ENCODE peak calls at places on chromosomes 11 and 22, in six cellular contexts. L, U, S, K, H and C are unnamed samples.
A peak's percentile ranks its signal among the peaks of the same experiment; 100 is the strongest.

GRCh38 chr11:123450593-123450992 is 20.5 kb downstream of the GRAMD1B start:
- DNase-seq in L (no peak), U (no peak), S (no peak), K (no peak), H (no peak), C (no peak)

GRCh38 chr22:46661221-46661851 is 41.1 kb downstream of the GRAMD4 start:
- DNase-seq in L (no peak), U (peak; percentile 13), S (peak; percentile 91), K (peak; percentile 45), H (peak; percentile 21), C (peak; percentile 51)

GRCh38 chr11:69801513-69802335 is 17.5 kb downstream of the FGF3 start:
- DNase-seq in L (peak; percentile 38), U (no peak), S (peak; percentile 19), K (peak; percentile 33), H (peak; percentile 2), C (no peak)

GRCh38 chr11:28491431-28491830 is 383.2 kb downstream of the METTL15 start:
- DNase-seq in L (no peak), U (peak; percentile 7), S (peak; percentile 48), K (no peak), H (no peak), C (no peak)

GRCh38 chr11:75797116-75797515 is 17.9 kb upstream of the UVRAG start:
- DNase-seq in L (no peak), U (no peak), S (no peak), K (no peak), H (no peak), C (no peak)

GRCh38 chr11:115775846-115776245 is 271.6 kb upstream of the CADM1 start:
- DNase-seq in L (no peak), U (no peak), S (no peak), K (no peak), H (no peak), C (no peak)

GRCh38 chr11:132228756-132229325 is 858.4 kb downstream of the NTM start:
- DNase-seq in L (no peak), U (no peak), S (no peak), K (no peak), H (no peak), C (no peak)

GRCh38 chr22:24200616-24201212 is 19.4 kb downstream of the SUSD2 start:
- DNase-seq in L (no peak), U (no peak), S (peak; percentile 85), K (no peak), H (no peak), C (no peak)

GRCh38 chr11:28447226-28447625 is 339.0 kb downstream of the METTL15 start:
- DNase-seq in L (no peak), U (no peak), S (no peak), K (no peak), H (no peak), C (no peak)

GRCh38 chr11:96307748-96308133 is 35.3 kb downstream of the MAML2 start:
- DNase-seq in L (no peak), U (peak; percentile 82), S (peak; percentile 85), K (no peak), H (no peak), C (no peak)

GRCh38 chr11:17036666-17037658 is 22.7 kb upstream of the PLEKHA7 start:
- DNase-seq in L (no peak), U (no peak), S (peak; percentile 19), K (no peak), H (no peak), C (no peak)

GRCh38 chr11:134033696-134034491 is 35.0 kb upstream of the JAM3 start:
- DNase-seq in L (peak; percentile 72), U (peak; percentile 86), S (peak; percentile 86), K (peak; percentile 65), H (peak; percentile 16), C (peak; percentile 49)

GRCh38 chr22:37241351-37242142 is 2.5 kb downstream of the RAC2 start:
- DNase-seq in L (peak; percentile 37), U (no peak), S (no peak), K (peak; percentile 49), H (no peak), C (peak; percentile 55)

GRCh38 chr22:46484156-46484860 is 53.1 kb downstream of the CELSR1 start:
- DNase-seq in L (no peak), U (no peak), S (no peak), K (no peak), H (no peak), C (no peak)

GRCh38 chr22:29080061-29080975 is 7.5 kb downstream of the KREMEN1 start:
- DNase-seq in L (no peak), U (no peak), S (peak; percentile 84), K (no peak), H (no peak), C (no peak)

GRCh38 chr11:118938491-118939411 is 13.0 kb upstream of the BCL9L start:
- DNase-seq in L (no peak), U (no peak), S (peak; percentile 69), K (no peak), H (no peak), C (no peak)

GRCh38 chr22:45203150-45203974 is 37.3 kb downstream of the KIAA0930 start:
- DNase-seq in L (no peak), U (no peak), S (no peak), K (no peak), H (no peak), C (no peak)

GRCh38 chr11:35116762-35117588 is 22.0 kb upstream of the CD44 start:
- DNase-seq in L (no peak), U (no peak), S (peak; percentile 9), K (no peak), H (no peak), C (no peak)

GRCh38 chr22:36587289-36588154 is 58.6 kb upstream of the EIF3D start:
- DNase-seq in L (no peak), U (peak; percentile 44), S (peak; percentile 27), K (no peak), H (no peak), C (no peak)

GRCh38 chr11:2138436-2139117 is 612 bp downstream of the IGF2 start:
- DNase-seq in L (peak; percentile 34), U (no peak), S (no peak), K (peak; percentile 34), H (no peak), C (no peak)

GRCh38 chr11:94835571-94835970 is 67.4 kb downstream of the AMOTL1 start:
- DNase-seq in L (no peak), U (no peak), S (peak; percentile 8), K (no peak), H (no peak), C (no peak)

GRCh38 chr11:43779306-43779705 is 98.8 kb downstream of the HSD17B12 start:
- DNase-seq in L (no peak), U (no peak), S (no peak), K (no peak), H (no peak), C (no peak)

GRCh38 chr11:64650923-64651523 is 60.0 kb downstream of the SLC22A12 start:
- DNase-seq in L (no peak), U (no peak), S (peak; percentile 25), K (no peak), H (no peak), C (no peak)

GRCh38 chr11:73361953-73362776 is 14.0 kb upstream of the RELT start:
- DNase-seq in L (no peak), U (no peak), S (no peak), K (no peak), H (no peak), C (no peak)

GRCh38 chr11:66327171-66328035 is 8.8 kb downstream of the RIN1 start:
- DNase-seq in L (no peak), U (no peak), S (peak; percentile 36), K (no peak), H (no peak), C (no peak)

GRCh38 chr11:1785749-1786261 is 22.1 kb upstream of the CTSD start:
- DNase-seq in L (no peak), U (no peak), S (no peak), K (no peak), H (no peak), C (no peak)

GRCh38 chr11:44176541-44177213 is 81.2 kb downstream of the EXT2 start:
- DNase-seq in L (no peak), U (no peak), S (no peak), K (no peak), H (no peak), C (no peak)

GRCh38 chr22:17918840-17919239 is 105.5 kb downstream of the MICAL3 start:
- DNase-seq in L (no peak), U (no peak), S (no peak), K (no peak), H (no peak), C (no peak)

GRCh38 chr22:39179401-39179827 is 26.9 kb upstream of the CBX7 start:
- DNase-seq in L (no peak), U (no peak), S (no peak), K (no peak), H (no peak), C (peak; percentile 25)

GRCh38 chr11:85682330-85683305 is 3.4 kb downstream of the CCDC89 start:
- DNase-seq in L (peak; percentile 73), U (no peak), S (no peak), K (peak; percentile 73), H (peak; percentile 49), C (peak; percentile 65)

GRCh38 chr11:35969089-35970046 is 25.5 kb downstream of the LDLRAD3 start:
- DNase-seq in L (no peak), U (peak; percentile 21), S (no peak), K (no peak), H (no peak), C (no peak)

GRCh38 chr11:36278531-36279245 is 10.5 kb downstream of the COMMD9 start:
- DNase-seq in L (no peak), U (no peak), S (no peak), K (no peak), H (no peak), C (no peak)

GRCh38 chr22:24002272-24002671 is 3.0 kb downstream of the GSTT4 start:
- DNase-seq in L (no peak), U (no peak), S (no peak), K (no peak), H (no peak), C (no peak)

GRCh38 chr11:47986742-47987141 is 6.4 kb downstream of the PTPRJ start:
- DNase-seq in L (no peak), U (no peak), S (no peak), K (no peak), H (no peak), C (no peak)

GRCh38 chr11:72179804-72180396 is 12.0 kb upstream of the FOLR1 start:
- DNase-seq in L (no peak), U (peak; percentile 13), S (no peak), K (no peak), H (no peak), C (no peak)

GRCh38 chr22:41910050-41910598 is 4.8 kb downstream of the SHISA8 start:
- DNase-seq in L (no peak), U (no peak), S (no peak), K (no peak), H (no peak), C (no peak)

GRCh38 chr22:33082221-33082620 is 24.0 kb upstream of the SYN3 start:
- DNase-seq in L (no peak), U (no peak), S (no peak), K (no peak), H (no peak), C (no peak)

GRCh38 chr22:28923826-28924732 is 40.7 kb downstream of the ZNRF3 start:
- DNase-seq in L (no peak), U (no peak), S (no peak), K (no peak), H (no peak), C (no peak)

GRCh38 chr11:2092956-2093412 is 46.2 kb downstream of the IGF2 start:
- DNase-seq in L (peak; percentile 46), U (peak; percentile 16), S (peak; percentile 99), K (peak; percentile 31), H (peak; percentile 63), C (peak; percentile 32)

GRCh38 chr22:27183474-27183873 is 526.1 kb downstream of the MIAT start:
- DNase-seq in L (no peak), U (no peak), S (no peak), K (no peak), H (no peak), C (no peak)